ENCODE peak calls at places on chromosomes 7 and 10, in eight cellular contexts. A is GM23338, S is A549, T is MM.1S, X is heart right ventricle, N is OCI-LY7, I is mucosa of descending colon, Z is H9. Y is an unnamed sample.

GRCh38 chr10:106997721-106998120 is 166.8 kb downstream of the SORCS1 start:
- DNase-seq in A (no peak), S (no peak), T (no peak), X (no peak), N (no peak), I (no peak), Z (no peak), Y (peak; percentile 28)

GRCh38 chr7:16813232-16813616 is 8.4 kb upstream of the AGR2 start:
- DNase-seq in A (no peak), S (peak; percentile 37), T (no peak), X (no peak), N (no peak), I (no peak), Z (no peak), Y (no peak)

GRCh38 chr7:97064972-97065587 is 40.4 kb upstream of the DLX5 start:
- DNase-seq in A (peak; percentile 82), S (peak; percentile 59), T (peak; percentile 58), X (no peak), N (peak; percentile 55), I (no peak), Z (no peak), Y (peak; percentile 13)

GRCh38 chr7:46155367-46155766 is 234.3 kb upstream of the IGFBP3 start:
- DNase-seq in A (no peak), S (peak; percentile 38), T (peak; percentile 4), X (no peak), N (no peak), I (no peak), Z (no peak), Y (no peak)

GRCh38 chr10:122878799-122879338 is 512 bp downstream of the FAM24B start:
- DNase-seq in A (no peak), S (no peak), T (no peak), X (no peak), N (peak; percentile 11), I (no peak), Z (no peak), Y (no peak)

GRCh38 chr7:97015787-97016391 is 8.7 kb downstream of the DLX5 start:
- DNase-seq in A (peak; percentile 5), S (no peak), T (no peak), X (no peak), N (no peak), I (no peak), Z (no peak), Y (no peak)

GRCh38 chr10:80871083-80871482 is 333.4 kb downstream of the SH2D4B start:
- DNase-seq in A (no peak), S (no peak), T (no peak), X (no peak), N (no peak), I (no peak), Z (no peak), Y (no peak)

GRCh38 chr10:52755297-52756062 is 17.1 kb downstream of the MBL2 start:
- DNase-seq in A (no peak), S (no peak), T (no peak), X (no peak), N (no peak), I (no peak), Z (no peak), Y (no peak)

GRCh38 chr7:30727061-30727945 is 24.6 kb upstream of the INMT start:
- DNase-seq in A (peak; percentile 33), S (no peak), T (no peak), X (no peak), N (peak; percentile 73), I (no peak), Z (peak; percentile 43), Y (no peak)

GRCh38 chr7:144391823-144392255 is 11.7 kb downstream of the NOBOX start:
- DNase-seq in A (peak; percentile 83), S (peak; percentile 52), T (peak; percentile 74), X (no peak), N (peak; percentile 58), I (no peak), Z (no peak), Y (no peak)

GRCh38 chr10:8300925-8301707 is 246.6 kb downstream of the GATA3 start:
- DNase-seq in A (no peak), S (no peak), T (no peak), X (no peak), N (no peak), I (no peak), Z (no peak), Y (no peak)

GRCh38 chr7:99767662-99768061 is 16.3 kb downstream of the CYP3A4 start:
- DNase-seq in A (no peak), S (no peak), T (peak; percentile 56), X (no peak), N (peak; percentile 47), I (no peak), Z (no peak), Y (no peak)

GRCh38 chr10:113099431-113100298 is 149.6 kb downstream of the TCF7L2 start:
- DNase-seq in A (no peak), S (no peak), T (no peak), X (no peak), N (no peak), I (no peak), Z (peak; percentile 22), Y (no peak)

GRCh38 chr10:13614530-13615332 is 28.0 kb downstream of the PRPF18 start:
- DNase-seq in A (peak; percentile 55), S (peak; percentile 20), T (no peak), X (no peak), N (no peak), I (no peak), Z (peak; percentile 37), Y (no peak)

GRCh38 chr7:66640802-66641525 is 12.3 kb downstream of the KCTD7 start:
- DNase-seq in A (no peak), S (peak; percentile 23), T (no peak), X (no peak), N (no peak), I (peak; percentile 77), Z (no peak), Y (no peak)

GRCh38 chr10:49534670-49535381 is 4.1 kb downstream of the ERCC6 start:
- DNase-seq in A (no peak), S (no peak), T (peak; percentile 69), X (no peak), N (peak; percentile 19), I (no peak), Z (no peak), Y (no peak)

GRCh38 chr7:24727165-24728120 is 29.8 kb downstream of the GSDME start:
- DNase-seq in A (no peak), S (no peak), T (peak; percentile 39), X (no peak), N (peak; percentile 28), I (no peak), Z (no peak), Y (no peak)

GRCh38 chr10:73920084-73920483 is 9.2 kb downstream of the PLAU start:
- DNase-seq in A (peak; percentile 30), S (no peak), T (peak; percentile 61), X (peak; percentile 42), N (peak; percentile 86), I (no peak), Z (no peak), Y (peak; percentile 43)

GRCh38 chr10:104824378-104825006 is 183.4 kb downstream of the SORCS3 start:
- DNase-seq in A (peak; percentile 80), S (peak; percentile 21), T (peak; percentile 64), X (peak; percentile 14), N (peak; percentile 11), I (no peak), Z (peak; percentile 61), Y (no peak)

GRCh38 chr7:103748680-103749079 is 240.8 kb downstream of the RELN start:
- DNase-seq in A (no peak), S (no peak), T (no peak), X (no peak), N (no peak), I (no peak), Z (no peak), Y (no peak)

GRCh38 chr7:103751476-103751875 is 238.0 kb downstream of the RELN start:
- DNase-seq in A (no peak), S (no peak), T (no peak), X (no peak), N (no peak), I (no peak), Z (no peak), Y (no peak)

DNA sequence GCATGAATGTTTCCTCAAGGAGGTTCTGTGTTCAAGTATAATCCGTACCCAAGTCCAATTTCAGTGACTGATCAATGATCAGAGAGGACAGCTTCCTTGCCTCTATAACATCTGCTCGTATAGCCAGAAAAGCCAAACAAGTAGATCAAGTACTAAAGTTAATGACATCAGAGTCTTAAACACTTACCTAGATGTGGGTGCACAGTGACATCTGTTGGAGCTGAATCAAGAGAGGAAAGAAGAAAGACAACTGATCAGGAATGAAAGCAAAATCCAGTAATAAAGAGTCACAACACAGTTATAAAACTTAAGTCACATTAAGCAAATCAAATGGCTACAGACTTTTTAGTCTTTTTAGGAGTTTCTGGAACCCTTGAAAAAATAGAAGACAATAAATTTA is 236.5 kb downstream of the RELN start:
- DNase-seq in A (no peak), S (no peak), T (no peak), X (no peak), N (no peak), I (no peak), Z (no peak), Y (no peak)
- TF ChIP-seq CTCF in A (peak; percentile 27), S (peak; percentile 5), T (peak; percentile 8), X (no peak), N (no peak), I (no peak), Z (no peak), Y (no peak)

DNA sequence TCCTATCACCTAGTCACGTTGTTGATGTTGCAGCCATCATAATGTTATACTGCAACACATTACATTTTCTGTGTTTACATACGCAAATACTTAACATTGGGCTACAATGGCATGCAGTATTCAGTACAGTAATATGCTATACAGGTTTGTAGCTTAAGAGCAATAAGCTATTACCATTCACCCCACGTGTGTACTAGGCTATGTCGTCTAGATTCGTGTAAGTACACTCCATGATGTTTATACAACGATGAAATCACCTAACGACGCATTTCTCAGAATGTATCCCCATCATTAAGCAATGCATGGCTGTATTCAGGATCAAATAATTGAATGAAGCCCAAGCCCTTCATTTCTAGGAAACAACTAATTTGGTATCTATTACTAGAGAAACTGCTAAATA is 43.4 kb upstream of the C1GALT1 start:
- DNase-seq in A (no peak), S (no peak), T (no peak), X (no peak), N (no peak), I (no peak), Z (no peak), Y (no peak)
- H3K4me1 ChIP-seq in A (peaks cover 17% of the 10 kb centered on the region), S (no peaks in the 10 kb centered on the region), T (peaks cover 5% of the 10 kb centered on the region), X (no peaks in the 10 kb centered on the region), N (no peaks in the 10 kb centered on the region), I (peaks cover 11% of the 10 kb centered on the region), Z (peaks cover 2% of the 10 kb centered on the region), Y (peaks cover 15% of the 10 kb centered on the region)

GRCh38 chr10:102420810-102421644 is at the start of gene FBXL15:
- DNase-seq in A (peak; percentile 98), S (peak; percentile 98), T (peak; percentile 98), X (peak; percentile 94), N (peak; percentile 99), I (peak; percentile 97), Z (peak; percentile 96), Y (peak; percentile 99)
- TF ChIP-seq CTCF in A (no peak), S (no peak), T (no peak), X (peak; percentile 3), N (no peak), I (no peak), Z (no peak), Y (no peak)

DNA sequence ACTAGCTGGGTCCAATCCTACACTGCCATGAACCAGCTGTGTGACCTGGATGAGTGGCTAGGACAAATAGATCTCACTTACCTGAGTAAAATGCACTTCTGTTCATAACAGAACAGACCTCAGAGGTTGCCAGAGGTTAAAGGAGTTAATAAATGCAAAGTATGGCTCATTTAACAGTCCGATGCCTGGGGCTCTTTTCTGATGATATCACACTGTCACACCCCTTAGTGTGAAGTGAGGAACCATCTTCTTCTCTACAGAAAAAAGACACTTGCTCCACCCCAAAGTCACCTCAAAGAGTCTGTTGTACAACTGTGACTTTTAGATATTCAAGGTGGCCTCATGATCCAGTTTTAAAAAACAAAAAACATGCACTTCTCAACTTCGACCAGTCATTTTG is 21.5 kb upstream of the TARP start:
- DNase-seq in A (no peak), S (no peak), T (no peak), X (no peak), N (no peak), I (no peak), Z (no peak), Y (no peak)
- H3K4me1 ChIP-seq in A (no peaks in the 10 kb centered on the region), S (no peaks in the 10 kb centered on the region), T (peaks cover 12% of the 10 kb centered on the region), X (no peaks in the 10 kb centered on the region), N (peaks cover 14% of the 10 kb centered on the region), I (no peaks in the 10 kb centered on the region), Z (no peaks in the 10 kb centered on the region), Y (no peaks in the 10 kb centered on the region)